ENCODE peak calls at places on chromosomes 12 and 14, in six cellular contexts. One of them, this sample, is unnamed.

GRCh38 chr12:52050116-52050770 is 999 bp upstream of the NR4A1 start:
- DNase-seq in pancreas: peak
- DNase-seq in WERI-Rb-1: no peak
- DNase-seq in CD8-positive, alpha-beta memory T cell: no peak
- DNase-seq in upper lobe of left lung: peak
- DNase-seq in DND-41: no peak
- DNase-seq in this sample: no peak

GRCh38 chr12:115456946-115457689 is 773.1 kb upstream of the TBX3 start:
- DNase-seq in DND-41: no peak
- DNase-seq in upper lobe of left lung: no peak
- DNase-seq in CD8-positive, alpha-beta memory T cell: no peak
- DNase-seq in WERI-Rb-1: peak
- DNase-seq in pancreas: no peak
- DNase-seq in this sample: no peak

GRCh38 chr12:47328831-47329545 is 249.2 kb upstream of the AMIGO2 start:
- DNase-seq in CD8-positive, alpha-beta memory T cell: no peak
- DNase-seq in WERI-Rb-1: no peak
- DNase-seq in pancreas: no peak
- DNase-seq in DND-41: peak
- DNase-seq in upper lobe of left lung: no peak
- DNase-seq in this sample: no peak

GRCh38 chr12:55717397-55718007 is 1.7 kb downstream of the BLOC1S1 start:
- DNase-seq in CD8-positive, alpha-beta memory T cell: no peak
- DNase-seq in pancreas: no peak
- DNase-seq in WERI-Rb-1: no peak
- DNase-seq in upper lobe of left lung: no peak
- DNase-seq in DND-41: no peak
- DNase-seq in this sample: no peak

GRCh38 chr12:1502441-1502785 is 92.0 kb downstream of the FBXL14 start:
- DNase-seq in CD8-positive, alpha-beta memory T cell: no peak
- DNase-seq in DND-41: no peak
- DNase-seq in upper lobe of left lung: no peak
- DNase-seq in WERI-Rb-1: no peak
- DNase-seq in pancreas: no peak
- DNase-seq in this sample: no peak

GRCh38 chr12:30696486-30696885 is 817 bp upstream of the IPO8 start:
- DNase-seq in pancreas: no peak
- DNase-seq in WERI-Rb-1: no peak
- DNase-seq in upper lobe of left lung: no peak
- DNase-seq in DND-41: no peak
- DNase-seq in CD8-positive, alpha-beta memory T cell: peak
- DNase-seq in this sample: no peak

GRCh38 chr12:12718382-12718761 is 1.2 kb downstream of the CDKN1B start:
- DNase-seq in DND-41: no peak
- DNase-seq in WERI-Rb-1: no peak
- DNase-seq in pancreas: no peak
- DNase-seq in upper lobe of left lung: no peak
- DNase-seq in CD8-positive, alpha-beta memory T cell: no peak
- DNase-seq in this sample: no peak

GRCh38 chr12:60269611-60270269 is 673.9 kb downstream of the SLC16A7 start:
- DNase-seq in CD8-positive, alpha-beta memory T cell: peak
- DNase-seq in pancreas: no peak
- DNase-seq in upper lobe of left lung: no peak
- DNase-seq in DND-41: no peak
- DNase-seq in WERI-Rb-1: no peak
- DNase-seq in this sample: no peak

GRCh38 chr12:96223411-96224218 is 29.4 kb downstream of the ELK3 start:
- DNase-seq in WERI-Rb-1: no peak
- DNase-seq in pancreas: no peak
- DNase-seq in DND-41: no peak
- DNase-seq in upper lobe of left lung: no peak
- DNase-seq in CD8-positive, alpha-beta memory T cell: no peak
- DNase-seq in this sample: no peak

GRCh38 chr12:132469423-132469822 is 20.5 kb upstream of the FBRSL1 start:
- DNase-seq in pancreas: no peak
- DNase-seq in CD8-positive, alpha-beta memory T cell: no peak
- DNase-seq in DND-41: no peak
- DNase-seq in upper lobe of left lung: no peak
- DNase-seq in WERI-Rb-1: no peak
- DNase-seq in this sample: no peak

GRCh38 chr12:6302621-6303020 is 7.9 kb upstream of the PLEKHG6 start:
- DNase-seq in upper lobe of left lung: no peak
- DNase-seq in WERI-Rb-1: no peak
- DNase-seq in pancreas: no peak
- DNase-seq in DND-41: no peak
- DNase-seq in CD8-positive, alpha-beta memory T cell: no peak
- DNase-seq in this sample: no peak

GRCh38 chr14:60153996-60154395 is 11.2 kb downstream of the DHRS7 start:
- DNase-seq in pancreas: no peak
- DNase-seq in DND-41: peak
- DNase-seq in WERI-Rb-1: no peak
- DNase-seq in upper lobe of left lung: peak
- DNase-seq in CD8-positive, alpha-beta memory T cell: no peak
- DNase-seq in this sample: no peak

GRCh38 chr12:19014243-19014642 is 115.3 kb upstream of the PLEKHA5 start:
- DNase-seq in upper lobe of left lung: no peak
- DNase-seq in DND-41: no peak
- DNase-seq in WERI-Rb-1: no peak
- DNase-seq in CD8-positive, alpha-beta memory T cell: no peak
- DNase-seq in pancreas: no peak
- DNase-seq in this sample: no peak

GRCh38 chr14:74085828-74086227 is 1.1 kb downstream of the LIN52 start:
- DNase-seq in WERI-Rb-1: no peak
- DNase-seq in upper lobe of left lung: no peak
- DNase-seq in DND-41: no peak
- DNase-seq in pancreas: no peak
- DNase-seq in CD8-positive, alpha-beta memory T cell: no peak
- DNase-seq in this sample: no peak

GRCh38 chr12:131893605-131894312 is 663 bp upstream of the ULK1 start:
- DNase-seq in pancreas: no peak
- DNase-seq in DND-41: no peak
- DNase-seq in upper lobe of left lung: no peak
- DNase-seq in WERI-Rb-1: no peak
- DNase-seq in CD8-positive, alpha-beta memory T cell: no peak
- DNase-seq in this sample: no peak

GRCh38 chr14:75906680-75907280 is 75.0 kb downstream of the TGFB3 start:
- DNase-seq in upper lobe of left lung: peak
- DNase-seq in pancreas: peak
- DNase-seq in CD8-positive, alpha-beta memory T cell: peak
- DNase-seq in DND-41: peak
- DNase-seq in WERI-Rb-1: peak
- DNase-seq in this sample: no peak

GRCh38 chr14:98408024-98408555 is 863.9 kb downstream of the BCL11B start:
- DNase-seq in CD8-positive, alpha-beta memory T cell: no peak
- DNase-seq in upper lobe of left lung: no peak
- DNase-seq in DND-41: no peak
- DNase-seq in pancreas: no peak
- DNase-seq in WERI-Rb-1: no peak
- DNase-seq in this sample: no peak

GRCh38 chr14:94476018-94476417 is at the start of gene SERPINA9:
- DNase-seq in upper lobe of left lung: no peak
- DNase-seq in pancreas: no peak
- DNase-seq in WERI-Rb-1: no peak
- DNase-seq in DND-41: no peak
- DNase-seq in CD8-positive, alpha-beta memory T cell: no peak
- DNase-seq in this sample: no peak

GRCh38 chr12:56593909-56594621 is 36.1 kb downstream of the BAZ2A start:
- DNase-seq in WERI-Rb-1: peak
- DNase-seq in upper lobe of left lung: peak
- DNase-seq in DND-41: peak
- DNase-seq in pancreas: no peak
- DNase-seq in CD8-positive, alpha-beta memory T cell: peak
- DNase-seq in this sample: no peak

GRCh38 chr12:5548152-5548933 is 116.4 kb downstream of the NTF3 start:
- DNase-seq in DND-41: no peak
- DNase-seq in CD8-positive, alpha-beta memory T cell: no peak
- DNase-seq in pancreas: no peak
- DNase-seq in WERI-Rb-1: no peak
- DNase-seq in upper lobe of left lung: no peak
- DNase-seq in this sample: no peak

GRCh38 chr12:115375188-115375991 is 691.4 kb upstream of the TBX3 start:
- DNase-seq in CD8-positive, alpha-beta memory T cell: no peak
- DNase-seq in WERI-Rb-1: no peak
- DNase-seq in upper lobe of left lung: no peak
- DNase-seq in pancreas: no peak
- DNase-seq in DND-41: peak
- DNase-seq in this sample: no peak

GRCh38 chr14:56333361-56334279 is 215.4 kb downstream of the PELI2 start:
- DNase-seq in CD8-positive, alpha-beta memory T cell: no peak
- DNase-seq in pancreas: no peak
- DNase-seq in upper lobe of left lung: peak
- DNase-seq in DND-41: peak
- DNase-seq in WERI-Rb-1: no peak
- DNase-seq in this sample: no peak

GRCh38 chr12:99453831-99454538 is 193.6 kb upstream of the GARIN6 start:
- DNase-seq in upper lobe of left lung: no peak
- DNase-seq in WERI-Rb-1: no peak
- DNase-seq in DND-41: no peak
- DNase-seq in pancreas: no peak
- DNase-seq in CD8-positive, alpha-beta memory T cell: no peak
- DNase-seq in this sample: no peak

GRCh38 chr14:51726166-51726899 is 74.6 kb downstream of the FRMD6 start:
- DNase-seq in pancreas: no peak
- DNase-seq in upper lobe of left lung: no peak
- DNase-seq in DND-41: no peak
- DNase-seq in CD8-positive, alpha-beta memory T cell: no peak
- DNase-seq in WERI-Rb-1: no peak
- DNase-seq in this sample: no peak
- H3K27ac ChIP-seq in pancreas: no peak
- H3K27ac ChIP-seq in upper lobe of left lung: no peak
- H3K27ac ChIP-seq in DND-41: no peak
- H3K27ac ChIP-seq in CD8-positive, alpha-beta memory T cell: no peak
- H3K27ac ChIP-seq in WERI-Rb-1: no peak
- H3K27ac ChIP-seq in this sample: no peak

DNA sequence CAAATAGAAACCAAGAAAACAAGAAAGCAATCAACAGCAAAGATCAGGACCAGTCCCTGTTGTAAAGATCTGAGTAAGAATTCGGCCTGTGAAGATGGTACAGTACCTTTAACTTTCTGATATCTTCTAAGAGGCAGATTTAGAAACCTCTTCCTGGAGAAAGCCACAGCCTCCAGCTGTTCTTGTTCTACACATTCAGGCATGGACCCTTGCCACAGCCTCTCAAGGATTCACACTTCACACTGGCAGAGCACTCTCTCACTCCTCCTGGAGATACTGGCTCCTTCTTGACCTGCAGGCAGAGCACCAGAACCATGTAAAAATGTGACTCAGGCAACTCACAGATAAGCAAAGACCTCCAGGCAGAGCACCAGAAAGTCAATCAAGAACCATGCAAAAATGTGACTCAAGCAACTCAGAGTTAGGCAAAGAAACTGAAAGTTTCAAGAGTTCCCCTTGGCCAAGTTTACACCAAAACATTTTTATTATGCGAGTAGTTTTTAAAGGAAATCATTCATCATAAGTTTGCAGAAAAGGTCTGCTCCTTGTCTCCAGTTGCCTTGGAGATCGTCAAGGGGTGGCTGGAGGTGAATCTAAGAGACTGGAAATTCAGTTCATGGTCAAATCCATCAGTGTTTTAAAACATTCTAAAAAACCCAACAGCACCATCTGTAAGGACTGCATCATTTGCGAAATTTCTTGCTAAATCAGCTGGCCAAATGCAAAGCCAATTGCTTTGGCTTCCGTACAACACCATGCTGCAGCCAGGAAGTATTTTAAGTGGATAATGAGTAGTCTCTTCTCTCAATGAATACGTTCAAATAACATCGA is 119.3 kb upstream of the MDM1 start:
- DNase-seq in CD8-positive, alpha-beta memory T cell: peak
- DNase-seq in WERI-Rb-1: no peak
- DNase-seq in pancreas: peak
- DNase-seq in DND-41: peak
- DNase-seq in upper lobe of left lung: peak
- DNase-seq in this sample: no peak
- H3K27ac ChIP-seq in CD8-positive, alpha-beta memory T cell: peak
- H3K27ac ChIP-seq in WERI-Rb-1: no peak
- H3K27ac ChIP-seq in pancreas: no peak
- H3K27ac ChIP-seq in DND-41: no peak
- H3K27ac ChIP-seq in upper lobe of left lung: peak
- H3K27ac ChIP-seq in this sample: no peak

GRCh38 chr14:33454022-33454645 is 496.7 kb downstream of the EGLN3 start:
- DNase-seq in CD8-positive, alpha-beta memory T cell: no peak
- DNase-seq in upper lobe of left lung: no peak
- DNase-seq in DND-41: no peak
- DNase-seq in pancreas: no peak
- DNase-seq in WERI-Rb-1: no peak
- DNase-seq in this sample: no peak
- H3K27ac ChIP-seq in CD8-positive, alpha-beta memory T cell: no peak
- H3K27ac ChIP-seq in upper lobe of left lung: no peak
- H3K27ac ChIP-seq in DND-41: no peak
- H3K27ac ChIP-seq in pancreas: no peak
- H3K27ac ChIP-seq in WERI-Rb-1: no peak
- H3K27ac ChIP-seq in this sample: no peak

GRCh38 chr14:105271224-105271890 is 23.0 kb downstream of the BTBD6 start:
- DNase-seq in pancreas: peak
- DNase-seq in CD8-positive, alpha-beta memory T cell: no peak
- DNase-seq in DND-41: no peak
- DNase-seq in WERI-Rb-1: no peak
- DNase-seq in upper lobe of left lung: no peak
- DNase-seq in this sample: no peak

GRCh38 chr14:105272623-105273022 is 24.3 kb downstream of the BTBD6 start:
- DNase-seq in pancreas: no peak
- DNase-seq in upper lobe of left lung: peak
- DNase-seq in WERI-Rb-1: no peak
- DNase-seq in DND-41: no peak
- DNase-seq in CD8-positive, alpha-beta memory T cell: no peak
- DNase-seq in this sample: no peak

GRCh38 chr14:105274600-105274999 is 26.2 kb downstream of the BRF1 start:
- DNase-seq in upper lobe of left lung: no peak
- DNase-seq in WERI-Rb-1: no peak
- DNase-seq in pancreas: no peak
- DNase-seq in DND-41: no peak
- DNase-seq in CD8-positive, alpha-beta memory T cell: no peak
- DNase-seq in this sample: no peak

GRCh38 chr14:105273062-105273461 is 24.7 kb downstream of the BTBD6 start:
- DNase-seq in CD8-positive, alpha-beta memory T cell: no peak
- DNase-seq in WERI-Rb-1: no peak
- DNase-seq in DND-41: no peak
- DNase-seq in upper lobe of left lung: peak
- DNase-seq in pancreas: peak
- DNase-seq in this sample: no peak

DNA sequence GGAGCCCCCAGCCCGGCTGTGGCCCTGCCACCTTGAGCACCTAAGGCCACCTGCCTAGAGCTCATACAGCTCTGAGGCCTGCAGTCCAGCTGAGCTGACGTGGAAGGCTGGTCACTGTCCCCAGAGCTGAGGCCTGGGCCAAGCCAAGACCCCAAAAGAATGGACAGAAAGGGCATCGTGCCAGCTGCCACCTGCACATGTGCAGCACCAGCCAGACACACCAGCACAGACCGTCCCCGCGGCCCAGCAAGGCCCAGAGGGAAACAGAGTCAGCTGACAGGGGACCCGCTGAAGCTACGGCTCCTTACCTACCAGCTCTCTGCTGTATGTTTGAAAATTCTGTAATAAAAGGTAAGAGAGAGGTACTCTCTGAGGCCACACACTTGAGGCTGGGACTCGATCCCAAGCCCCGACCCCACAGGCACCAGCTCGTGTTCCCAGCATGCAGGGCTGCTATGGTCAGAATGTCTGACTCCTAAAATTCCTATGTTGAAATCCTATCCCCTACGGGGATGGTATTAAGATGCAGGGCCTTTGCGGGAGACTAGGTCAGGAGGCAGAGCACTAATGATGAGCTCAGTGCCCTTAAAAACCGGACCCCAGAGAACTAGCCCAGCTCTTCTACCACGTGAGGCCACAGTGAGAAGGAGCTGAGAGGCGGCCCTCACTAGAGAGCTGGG is 25.4 kb downstream of the BRF1 start:
- DNase-seq in WERI-Rb-1: no peak
- DNase-seq in upper lobe of left lung: no peak
- DNase-seq in CD8-positive, alpha-beta memory T cell: no peak
- DNase-seq in DND-41: no peak
- DNase-seq in pancreas: no peak
- DNase-seq in this sample: no peak
- H3K27ac ChIP-seq in WERI-Rb-1: no peak
- H3K27ac ChIP-seq in upper lobe of left lung: no peak
- H3K27ac ChIP-seq in CD8-positive, alpha-beta memory T cell: no peak
- H3K27ac ChIP-seq in DND-41: no peak
- H3K27ac ChIP-seq in pancreas: no peak
- H3K27ac ChIP-seq in this sample: peak